ENCODE peak calls at places on chromosomes 1 and 21, in four cellular contexts. U is K562, B is IMR-90, M is GM12878. J is an unnamed sample.

GRCh38 chr21:16085436-16085835 is 355.7 kb downstream of the USP25 start:
- DNase-seq in B (peak; percentile 39), M (no peak), U (no peak), J (no peak)

GRCh38 chr1:160046494-160047115 is 14.8 kb upstream of the PIGM start:
- DNase-seq in B (peak; percentile 21), U (peak; percentile 95), M (no peak), J (peak; percentile 75)

GRCh38 chr1:10635992-10636391 is 160.5 kb downstream of the CASZ1 start:
- DNase-seq in U (no peak), B (no peak), M (no peak), J (no peak)

GRCh38 chr1:8423134-8423701 is 105.3 kb downstream of the SLC45A1 start:
- DNase-seq in B (no peak), U (peak; percentile 53), M (no peak), J (peak; percentile 20)

GRCh38 chr1:185960377-185961151 is 226.4 kb downstream of the HMCN1 start:
- DNase-seq in B (peak; percentile 7), M (no peak), U (no peak), J (no peak)

GRCh38 chr21:17461014-17461413 is 51.8 kb upstream of the CXADR start:
- DNase-seq in M (no peak), U (no peak), B (peak; percentile 92), J (peak; percentile 14)

GRCh38 chr1:159929155-159930051 is 4.1 kb upstream of the TAGLN2 start:
- DNase-seq in U (peak; percentile 73), M (no peak), B (no peak), J (no peak)

GRCh38 chr1:20686878-20687725 is 25.9 kb upstream of the DDOST start:
- DNase-seq in B (no peak), U (no peak), M (no peak), J (no peak)

GRCh38 chr1:13733705-13734104 is 33.7 kb downstream of the PRDM2 start:
- DNase-seq in B (no peak), U (no peak), M (no peak), J (no peak)

GRCh38 chr1:112937070-112937469 is 18.9 kb downstream of the SLC16A1 start:
- DNase-seq in B (peak; percentile 13), U (no peak), M (no peak), J (no peak)

GRCh38 chr1:75334876-75335275 is 200.7 kb downstream of the LHX8 start:
- DNase-seq in B (no peak), M (no peak), U (no peak), J (no peak)

GRCh38 chr1:163844393-163844948 is 522.7 kb downstream of the NUF2 start:
- DNase-seq in U (no peak), M (no peak), B (peak; percentile 23), J (no peak)

GRCh38 chr21:36166705-36167104 is 10.1 kb downstream of the DOP1B start:
- DNase-seq in M (no peak), B (no peak), U (peak; percentile 19), J (no peak)

GRCh38 chr1:58764294-58764978 is 19.4 kb downstream of the JUN start:
- DNase-seq in U (no peak), M (no peak), B (peak; percentile 90), J (no peak)

GRCh38 chr1:229037806-229038405 is 233.0 kb upstream of the RAB4A start:
- DNase-seq in B (peak; percentile 13), M (no peak), U (no peak), J (no peak)

GRCh38 chr1:151720974-151721787 is at the start of gene RIIAD1:
- DNase-seq in U (peak; percentile 58), M (no peak), B (no peak), J (no peak)

GRCh38 chr1:205598841-205599666 is 32.8 kb downstream of the ELK4 start:
- DNase-seq in B (peak; percentile 99), U (no peak), M (no peak), J (no peak)

GRCh38 chr1:43035821-43036456 is 77.3 kb upstream of the SLC2A1 start:
- DNase-seq in U (no peak), M (no peak), B (no peak), J (no peak)

GRCh38 chr1:75765697-75766355 is 20.2 kb upstream of the RABGGTB start:
- DNase-seq in M (no peak), B (peak; percentile 89), U (no peak), J (no peak)

DNA sequence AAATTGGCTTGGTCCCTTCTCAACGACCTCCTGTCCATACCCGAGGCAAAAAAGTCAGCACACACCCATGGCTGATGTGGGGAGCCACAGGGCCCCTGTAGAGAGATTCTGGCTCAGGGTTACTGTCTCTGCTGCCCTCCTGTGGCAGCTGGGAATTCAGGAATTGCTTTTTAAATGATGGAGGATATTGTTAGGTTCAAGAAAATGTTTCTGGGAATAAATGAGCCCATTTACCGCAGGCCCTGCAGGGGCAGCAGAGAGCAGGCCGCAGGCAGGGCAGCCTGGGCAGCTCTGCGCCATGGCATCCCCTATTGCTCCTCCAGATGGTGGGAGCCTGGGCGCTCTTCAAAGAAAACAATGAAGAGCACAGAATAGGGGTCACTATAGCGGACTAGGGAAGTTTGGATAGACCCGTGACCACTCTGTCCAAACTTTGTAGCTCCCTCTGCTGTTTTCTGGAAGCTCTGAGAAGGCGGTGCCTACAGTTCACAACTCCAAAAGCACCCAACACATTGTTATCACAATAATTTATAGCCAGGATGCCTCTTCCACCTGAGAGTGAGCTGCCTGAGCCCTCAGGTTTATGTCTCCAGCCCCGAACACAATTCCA is 201.1 kb downstream of the BACH1 start:
- DNase-seq in B (no peak), M (no peak), U (peak; percentile 64), J (peak; percentile 21)
- TF ChIP-seq RFX5 in B (no peak), M (no peak), U (no peak), J (no peak)

GRCh38 chr1:88276158-88276557 is 407.9 kb upstream of the PKN2 start:
- DNase-seq in M (no peak), B (peak; percentile 56), U (no peak), J (peak; percentile 1)
- TF ChIP-seq ELK1 in M (no peak), B (no peak), U (no peak), J (no peak)

GRCh38 chr1:33140153-33141149 is 41.4 kb downstream of the TRIM62 start:
- DNase-seq in U (no peak), M (no peak), B (peak; percentile 61), J (no peak)
- TF ChIP-seq RFX5 in U (no peak), M (no peak), B (no peak), J (no peak)

DNA sequence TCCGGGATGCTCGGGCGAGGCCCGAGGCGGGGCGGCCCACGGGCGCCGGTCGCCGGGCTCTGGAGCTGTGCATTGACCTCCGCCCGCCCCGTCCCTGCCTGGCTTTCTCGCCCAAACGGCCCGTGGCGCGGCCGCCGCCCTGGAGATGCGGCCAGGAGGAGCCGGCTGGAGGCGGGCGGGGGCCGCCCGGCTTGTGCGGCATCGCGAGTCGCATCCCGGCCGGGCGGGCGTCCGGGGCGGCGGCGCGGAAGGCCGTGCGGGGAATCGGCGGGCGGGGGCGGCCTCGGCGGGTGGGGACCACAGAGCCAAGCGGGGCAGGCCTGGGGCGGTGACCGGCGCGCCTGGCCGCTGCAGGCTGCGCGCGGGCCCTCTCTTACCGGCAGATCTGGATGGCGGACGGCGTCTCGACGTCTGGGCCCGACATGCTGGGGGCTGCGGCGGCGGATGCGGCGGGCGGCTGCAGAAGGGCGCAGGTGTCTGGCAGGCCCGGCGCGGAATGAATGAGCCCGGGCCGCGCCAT is 627 bp downstream of the ACOT7 start:
- DNase-seq in B (no peak), U (peak; percentile 69), M (no peak), J (no peak)
- TF ChIP-seq ELK1 in B (no peak), U (no peak), M (no peak), J (no peak)

DNA sequence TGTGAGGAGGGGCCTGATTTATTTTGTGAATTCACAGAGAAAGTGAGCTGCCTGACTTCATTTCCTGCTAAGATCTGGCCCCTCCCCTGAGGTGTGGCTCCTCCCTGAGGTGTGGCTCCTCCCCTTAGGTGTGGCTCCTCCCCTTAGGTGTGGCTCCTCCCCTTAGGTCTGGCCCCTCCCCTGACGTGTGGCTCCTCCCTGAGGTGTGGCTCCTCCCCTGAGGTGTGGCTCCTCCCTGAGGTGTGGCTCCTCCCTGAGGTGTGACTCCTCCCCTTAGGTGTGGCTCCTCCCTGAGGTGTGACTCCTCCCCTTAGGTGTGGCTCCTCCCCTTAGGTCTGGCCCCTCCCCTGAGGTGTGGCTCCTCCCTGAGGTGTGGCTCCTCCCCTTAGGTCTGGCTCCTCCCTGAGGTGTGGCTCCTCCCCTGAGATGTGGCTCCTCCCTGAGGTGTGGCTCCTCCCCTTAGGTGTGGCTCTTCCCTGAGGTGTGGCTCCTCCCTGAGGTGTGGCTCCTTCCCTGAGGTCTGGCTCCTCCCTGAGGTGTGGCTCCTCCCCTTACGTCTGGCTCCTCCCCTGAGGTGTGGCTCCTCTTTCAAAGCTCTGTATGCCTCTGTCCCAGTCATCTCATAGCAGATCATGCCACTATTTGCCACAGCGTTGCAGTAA is 26.9 kb upstream of the LRRC3 start:
- DNase-seq in U (peak; percentile 80), B (no peak), M (no peak), J (peak; percentile 20)
- TF ChIP-seq RFX5 in U (no peak), B (no peak), M (no peak), J (no peak)

DNA sequence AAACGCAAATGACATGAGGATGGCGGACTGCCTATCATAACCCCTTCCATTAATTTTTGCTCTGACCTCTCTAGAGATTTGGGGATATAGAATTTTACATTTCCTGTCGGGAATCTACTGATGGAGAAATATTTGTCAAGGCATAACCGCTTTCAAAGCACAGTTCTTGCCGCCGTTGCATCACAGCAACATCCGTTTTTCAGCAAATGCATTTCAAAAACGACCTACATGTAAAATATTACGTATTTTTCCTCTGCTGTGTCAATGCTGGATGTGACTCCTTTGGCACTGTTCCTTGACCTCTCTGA is 4.9 kb downstream of the MIER1 start:
- DNase-seq in M (no peak), B (no peak), U (no peak), J (no peak)
- TF ChIP-seq ELK1 in M (peak; percentile 5), B (no peak), U (no peak), J (no peak)

GRCh38 chr21:42670884-42671283 is 17.5 kb downstream of the PDE9A start:
- DNase-seq in M (no peak), U (no peak), B (no peak), J (no peak)
- TF ChIP-seq RFX5 in M (no peak), U (no peak), B (no peak), J (no peak)